ENCODE peak calls at places on chromosome 22, in ten cellular contexts. One of them, this sample, is unnamed.

GRCh38 chr22:46748948-46749681 is 11.1 kb upstream of the CERK start:
- DNase-seq in fibroblast of lung: peak
- DNase-seq in AG04450: no peak
- DNase-seq in astrocyte of the spinal cord: no peak
- DNase-seq in GM23338: no peak
- DNase-seq in CD14-positive monocyte: peak
- DNase-seq in tibial artery: no peak
- DNase-seq in neural crest cell: no peak
- DNase-seq in OCI-LY7: no peak
- DNase-seq in IMR-90: peak
- DNase-seq in this sample: no peak

GRCh38 chr22:36351921-36352774 is 35.6 kb downstream of the MYH9 start:
- DNase-seq in fibroblast of lung: peak
- DNase-seq in AG04450: no peak
- DNase-seq in astrocyte of the spinal cord: no peak
- DNase-seq in GM23338: no peak
- DNase-seq in CD14-positive monocyte: no peak
- DNase-seq in tibial artery: peak
- DNase-seq in neural crest cell: no peak
- DNase-seq in OCI-LY7: no peak
- DNase-seq in IMR-90: no peak
- DNase-seq in this sample: no peak

GRCh38 chr22:49968831-49969661 is 8.5 kb downstream of the PIM3 start:
- DNase-seq in fibroblast of lung: no peak
- DNase-seq in AG04450: no peak
- DNase-seq in astrocyte of the spinal cord: no peak
- DNase-seq in GM23338: no peak
- DNase-seq in CD14-positive monocyte: peak
- DNase-seq in tibial artery: peak
- DNase-seq in neural crest cell: peak
- DNase-seq in OCI-LY7: no peak
- DNase-seq in IMR-90: no peak
- DNase-seq in this sample: no peak

GRCh38 chr22:45284705-45285305 is at the start of gene UPK3A:
- DNase-seq in fibroblast of lung: no peak
- DNase-seq in AG04450: no peak
- DNase-seq in astrocyte of the spinal cord: no peak
- DNase-seq in GM23338: peak
- DNase-seq in CD14-positive monocyte: peak
- DNase-seq in tibial artery: peak
- DNase-seq in neural crest cell: peak
- DNase-seq in OCI-LY7: no peak
- DNase-seq in IMR-90: no peak
- DNase-seq in this sample: no peak

GRCh38 chr22:28299760-28300159 is 379.9 kb downstream of the TTC28 start:
- DNase-seq in fibroblast of lung: peak
- DNase-seq in AG04450: no peak
- DNase-seq in astrocyte of the spinal cord: peak
- DNase-seq in GM23338: no peak
- DNase-seq in CD14-positive monocyte: no peak
- DNase-seq in tibial artery: no peak
- DNase-seq in neural crest cell: no peak
- DNase-seq in OCI-LY7: no peak
- DNase-seq in IMR-90: peak
- DNase-seq in this sample: no peak

GRCh38 chr22:26906464-26906863 is 249.1 kb downstream of the MIAT start:
- DNase-seq in fibroblast of lung: no peak
- DNase-seq in AG04450: no peak
- DNase-seq in astrocyte of the spinal cord: no peak
- DNase-seq in GM23338: no peak
- DNase-seq in CD14-positive monocyte: no peak
- DNase-seq in tibial artery: no peak
- DNase-seq in neural crest cell: no peak
- DNase-seq in OCI-LY7: no peak
- DNase-seq in IMR-90: no peak
- DNase-seq in this sample: no peak

GRCh38 chr22:46378499-46379300 is 43.2 kb downstream of the TRMU start:
- DNase-seq in fibroblast of lung: no peak
- DNase-seq in AG04450: no peak
- DNase-seq in astrocyte of the spinal cord: no peak
- DNase-seq in GM23338: no peak
- DNase-seq in CD14-positive monocyte: no peak
- DNase-seq in tibial artery: no peak
- DNase-seq in neural crest cell: no peak
- DNase-seq in OCI-LY7: no peak
- DNase-seq in IMR-90: no peak
- DNase-seq in this sample: no peak

GRCh38 chr22:45503071-45503815 is 560 bp downstream of the FBLN1 start:
- DNase-seq in fibroblast of lung: no peak
- DNase-seq in AG04450: no peak
- DNase-seq in astrocyte of the spinal cord: no peak
- DNase-seq in GM23338: peak
- DNase-seq in CD14-positive monocyte: no peak
- DNase-seq in tibial artery: peak
- DNase-seq in neural crest cell: no peak
- DNase-seq in OCI-LY7: no peak
- DNase-seq in IMR-90: no peak
- DNase-seq in this sample: no peak

GRCh38 chr22:46596819-46597218 is 23.4 kb upstream of the GRAMD4 start:
- DNase-seq in fibroblast of lung: no peak
- DNase-seq in AG04450: no peak
- DNase-seq in astrocyte of the spinal cord: no peak
- DNase-seq in GM23338: peak
- DNase-seq in CD14-positive monocyte: no peak
- DNase-seq in tibial artery: peak
- DNase-seq in neural crest cell: no peak
- DNase-seq in OCI-LY7: no peak
- DNase-seq in IMR-90: no peak
- DNase-seq in this sample: no peak

GRCh38 chr22:39496131-39496838 is 5.8 kb upstream of the MIEF1 start:
- DNase-seq in fibroblast of lung: peak
- DNase-seq in AG04450: no peak
- DNase-seq in astrocyte of the spinal cord: peak
- DNase-seq in GM23338: peak
- DNase-seq in CD14-positive monocyte: peak
- DNase-seq in tibial artery: peak
- DNase-seq in neural crest cell: peak
- DNase-seq in OCI-LY7: peak
- DNase-seq in IMR-90: peak
- DNase-seq in this sample: no peak

GRCh38 chr22:39246690-39247332 is 2.0 kb upstream of the PDGFB start:
- DNase-seq in fibroblast of lung: no peak
- DNase-seq in AG04450: no peak
- DNase-seq in astrocyte of the spinal cord: no peak
- DNase-seq in GM23338: no peak
- DNase-seq in CD14-positive monocyte: no peak
- DNase-seq in tibial artery: no peak
- DNase-seq in neural crest cell: no peak
- DNase-seq in OCI-LY7: no peak
- DNase-seq in IMR-90: no peak
- DNase-seq in this sample: no peak

GRCh38 chr22:31230871-31231621 is 18.9 kb downstream of the LIMK2 start:
- DNase-seq in fibroblast of lung: peak
- DNase-seq in AG04450: peak
- DNase-seq in astrocyte of the spinal cord: peak
- DNase-seq in GM23338: peak
- DNase-seq in CD14-positive monocyte: peak
- DNase-seq in tibial artery: no peak
- DNase-seq in neural crest cell: no peak
- DNase-seq in OCI-LY7: peak
- DNase-seq in IMR-90: peak
- DNase-seq in this sample: no peak

GRCh38 chr22:44191036-44191454 is 10.3 kb downstream of the PARVG start:
- DNase-seq in fibroblast of lung: peak
- DNase-seq in AG04450: no peak
- DNase-seq in astrocyte of the spinal cord: no peak
- DNase-seq in GM23338: no peak
- DNase-seq in CD14-positive monocyte: peak
- DNase-seq in tibial artery: no peak
- DNase-seq in neural crest cell: no peak
- DNase-seq in OCI-LY7: no peak
- DNase-seq in IMR-90: no peak
- DNase-seq in this sample: no peak

GRCh38 chr22:30371981-30372380 is 15.2 kb downstream of the CCDC157 start:
- DNase-seq in fibroblast of lung: no peak
- DNase-seq in AG04450: no peak
- DNase-seq in astrocyte of the spinal cord: no peak
- DNase-seq in GM23338: peak
- DNase-seq in CD14-positive monocyte: no peak
- DNase-seq in tibial artery: no peak
- DNase-seq in neural crest cell: no peak
- DNase-seq in OCI-LY7: no peak
- DNase-seq in IMR-90: no peak
- DNase-seq in this sample: no peak

GRCh38 chr22:37357471-37357870 is 69.8 kb downstream of the ELFN2 start:
- DNase-seq in fibroblast of lung: no peak
- DNase-seq in AG04450: no peak
- DNase-seq in astrocyte of the spinal cord: no peak
- DNase-seq in GM23338: no peak
- DNase-seq in CD14-positive monocyte: no peak
- DNase-seq in tibial artery: no peak
- DNase-seq in neural crest cell: no peak
- DNase-seq in OCI-LY7: no peak
- DNase-seq in IMR-90: no peak
- DNase-seq in this sample: no peak

GRCh38 chr22:29700949-29701927 is 18.6 kb upstream of the CABP7 start:
- DNase-seq in fibroblast of lung: no peak
- DNase-seq in AG04450: no peak
- DNase-seq in astrocyte of the spinal cord: no peak
- DNase-seq in GM23338: peak
- DNase-seq in CD14-positive monocyte: no peak
- DNase-seq in tibial artery: no peak
- DNase-seq in neural crest cell: no peak
- DNase-seq in OCI-LY7: peak
- DNase-seq in IMR-90: peak
- DNase-seq in this sample: no peak

GRCh38 chr22:49586873-49587272 is 240.8 kb downstream of the BRD1 start:
- DNase-seq in fibroblast of lung: no peak
- DNase-seq in AG04450: no peak
- DNase-seq in astrocyte of the spinal cord: no peak
- DNase-seq in GM23338: no peak
- DNase-seq in CD14-positive monocyte: no peak
- DNase-seq in tibial artery: peak
- DNase-seq in neural crest cell: no peak
- DNase-seq in OCI-LY7: no peak
- DNase-seq in IMR-90: no peak
- DNase-seq in this sample: no peak

GRCh38 chr22:22461583-22461982 is 47.0 kb downstream of the ZNF280B start:
- DNase-seq in fibroblast of lung: no peak
- DNase-seq in AG04450: no peak
- DNase-seq in astrocyte of the spinal cord: no peak
- DNase-seq in GM23338: no peak
- DNase-seq in CD14-positive monocyte: no peak
- DNase-seq in tibial artery: no peak
- DNase-seq in neural crest cell: no peak
- DNase-seq in OCI-LY7: no peak
- DNase-seq in IMR-90: no peak
- DNase-seq in this sample: no peak

GRCh38 chr22:22461111-22461510 is 47.4 kb downstream of the ZNF280B start:
- DNase-seq in fibroblast of lung: no peak
- DNase-seq in AG04450: no peak
- DNase-seq in astrocyte of the spinal cord: no peak
- DNase-seq in GM23338: no peak
- DNase-seq in CD14-positive monocyte: no peak
- DNase-seq in tibial artery: no peak
- DNase-seq in neural crest cell: no peak
- DNase-seq in OCI-LY7: no peak
- DNase-seq in IMR-90: no peak
- DNase-seq in this sample: no peak

GRCh38 chr22:22460060-22460459 is 48.5 kb downstream of the ZNF280B start:
- DNase-seq in fibroblast of lung: no peak
- DNase-seq in AG04450: no peak
- DNase-seq in astrocyte of the spinal cord: no peak
- DNase-seq in GM23338: no peak
- DNase-seq in CD14-positive monocyte: no peak
- DNase-seq in tibial artery: no peak
- DNase-seq in neural crest cell: no peak
- DNase-seq in OCI-LY7: no peak
- DNase-seq in IMR-90: no peak
- DNase-seq in this sample: no peak

GRCh38 chr22:22458896-22459588 is 49.5 kb downstream of the ZNF280B start:
- DNase-seq in fibroblast of lung: no peak
- DNase-seq in AG04450: no peak
- DNase-seq in astrocyte of the spinal cord: no peak
- DNase-seq in GM23338: peak
- DNase-seq in CD14-positive monocyte: no peak
- DNase-seq in tibial artery: no peak
- DNase-seq in neural crest cell: no peak
- DNase-seq in OCI-LY7: peak
- DNase-seq in IMR-90: no peak
- DNase-seq in this sample: no peak

GRCh38 chr22:22460635-22461034 is 47.9 kb downstream of the ZNF280B start:
- DNase-seq in fibroblast of lung: no peak
- DNase-seq in AG04450: no peak
- DNase-seq in astrocyte of the spinal cord: no peak
- DNase-seq in GM23338: peak
- DNase-seq in CD14-positive monocyte: no peak
- DNase-seq in tibial artery: no peak
- DNase-seq in neural crest cell: no peak
- DNase-seq in OCI-LY7: peak
- DNase-seq in IMR-90: no peak
- DNase-seq in this sample: no peak
- TF ChIP-seq CTCF in fibroblast of lung: peak
- TF ChIP-seq CTCF in AG04450: peak
- TF ChIP-seq CTCF in astrocyte of the spinal cord: peak
- TF ChIP-seq CTCF in GM23338: peak
- TF ChIP-seq CTCF in CD14-positive monocyte: peak
- TF ChIP-seq CTCF in tibial artery: no peak
- TF ChIP-seq CTCF in neural crest cell: peak
- TF ChIP-seq CTCF in OCI-LY7: peak
- TF ChIP-seq CTCF in IMR-90: peak
- TF ChIP-seq CTCF in this sample: peak

GRCh38 chr22:41762980-41763779 is 37.3 kb upstream of the CCDC134 start:
- DNase-seq in fibroblast of lung: peak
- DNase-seq in AG04450: no peak
- DNase-seq in astrocyte of the spinal cord: no peak
- DNase-seq in GM23338: peak
- DNase-seq in CD14-positive monocyte: no peak
- DNase-seq in tibial artery: no peak
- DNase-seq in neural crest cell: peak
- DNase-seq in OCI-LY7: peak
- DNase-seq in IMR-90: no peak
- DNase-seq in this sample: no peak
- TF ChIP-seq CTCF in fibroblast of lung: peak
- TF ChIP-seq CTCF in AG04450: peak
- TF ChIP-seq CTCF in astrocyte of the spinal cord: peak
- TF ChIP-seq CTCF in GM23338: peak
- TF ChIP-seq CTCF in CD14-positive monocyte: peak
- TF ChIP-seq CTCF in tibial artery: no peak
- TF ChIP-seq CTCF in neural crest cell: peak
- TF ChIP-seq CTCF in OCI-LY7: peak
- TF ChIP-seq CTCF in IMR-90: peak
- TF ChIP-seq CTCF in this sample: peak

GRCh38 chr22:20178075-20178921 is 27.4 kb upstream of the CCDC188 start:
- DNase-seq in fibroblast of lung: no peak
- DNase-seq in AG04450: no peak
- DNase-seq in astrocyte of the spinal cord: no peak
- DNase-seq in GM23338: no peak
- DNase-seq in CD14-positive monocyte: no peak
- DNase-seq in tibial artery: no peak
- DNase-seq in neural crest cell: no peak
- DNase-seq in OCI-LY7: no peak
- DNase-seq in IMR-90: no peak
- DNase-seq in this sample: no peak
- TF ChIP-seq CTCF in fibroblast of lung: no peak
- TF ChIP-seq CTCF in AG04450: no peak
- TF ChIP-seq CTCF in astrocyte of the spinal cord: no peak
- TF ChIP-seq CTCF in GM23338: no peak
- TF ChIP-seq CTCF in CD14-positive monocyte: no peak
- TF ChIP-seq CTCF in tibial artery: no peak
- TF ChIP-seq CTCF in neural crest cell: no peak
- TF ChIP-seq CTCF in OCI-LY7: no peak
- TF ChIP-seq CTCF in IMR-90: no peak
- TF ChIP-seq CTCF in this sample: no peak

GRCh38 chr22:42399315-42400271 is 32.6 kb downstream of the NFAM1 start:
- DNase-seq in fibroblast of lung: no peak
- DNase-seq in AG04450: no peak
- DNase-seq in astrocyte of the spinal cord: peak
- DNase-seq in GM23338: peak
- DNase-seq in CD14-positive monocyte: no peak
- DNase-seq in tibial artery: no peak
- DNase-seq in neural crest cell: no peak
- DNase-seq in OCI-LY7: peak
- DNase-seq in IMR-90: no peak
- DNase-seq in this sample: no peak
- TF ChIP-seq CTCF in fibroblast of lung: no peak
- TF ChIP-seq CTCF in AG04450: no peak
- TF ChIP-seq CTCF in astrocyte of the spinal cord: no peak
- TF ChIP-seq CTCF in GM23338: no peak
- TF ChIP-seq CTCF in CD14-positive monocyte: no peak
- TF ChIP-seq CTCF in tibial artery: no peak
- TF ChIP-seq CTCF in neural crest cell: no peak
- TF ChIP-seq CTCF in OCI-LY7: no peak
- TF ChIP-seq CTCF in IMR-90: no peak
- TF ChIP-seq CTCF in this sample: no peak

This sample was measured in type B pancreatic cell.